ENCODE peak calls at places on chromosome 22, in four cellular contexts. Y is trophoblast cell, T is ovary, K is AG04450. O is an unnamed sample.

GRCh38 chr22:49132009-49132408 is 695.7 kb downstream of the BRD1 start:
- DNase-seq in Y (no peak), T (no peak), K (no peak), O (no peak)

GRCh38 chr22:37525073-37525745 is 6.0 kb upstream of the CARD10 start:
- DNase-seq in Y (peak; percentile 91), T (no peak), K (peak; percentile 52), O (no peak)

GRCh38 chr22:22384668-22385244 is 123.8 kb downstream of the ZNF280B start:
- DNase-seq in Y (no peak), T (no peak), K (no peak), O (no peak)

GRCh38 chr22:19042285-19043110 is 79.7 kb downstream of the DGCR2 start:
- DNase-seq in Y (no peak), T (peak; percentile 30), K (no peak), O (no peak)

GRCh38 chr22:48576333-48577013 is 1251.2 kb downstream of the BRD1 start:
- DNase-seq in Y (no peak), T (peak; percentile 47), K (no peak), O (no peak)

GRCh38 chr22:48180631-48181030 is 1418.2 kb downstream of the TBC1D22A start:
- DNase-seq in Y (no peak), T (no peak), K (no peak), O (no peak)

GRCh38 chr22:27668828-27669797 is 132.4 kb downstream of the MN1 start:
- DNase-seq in Y (no peak), T (no peak), K (no peak), O (no peak)

GRCh38 chr22:50621948-50622722 is 5.8 kb downstream of the ARSA start:
- DNase-seq in Y (no peak), T (peak; percentile 11), K (no peak), O (no peak)

GRCh38 chr22:45863981-45864751 is 112.8 kb downstream of the WNT7B start:
- DNase-seq in Y (peak; percentile 30), T (peak; percentile 60), K (peak; percentile 11), O (peak; percentile 60)

GRCh38 chr22:25729016-25729415 is 13.0 kb upstream of the MYO18B start:
- DNase-seq in Y (no peak), T (no peak), K (no peak), O (no peak)

GRCh38 chr22:28346308-28346707 is 333.3 kb downstream of the TTC28 start:
- DNase-seq in Y (no peak), T (no peak), K (no peak), O (no peak)

GRCh38 chr22:19730141-19730661 is 6.9 kb downstream of the GP1BB start:
- DNase-seq in Y (no peak), T (no peak), K (no peak), O (no peak)

GRCh38 chr22:49404020-49404419 is 423.7 kb downstream of the BRD1 start:
- DNase-seq in Y (no peak), T (no peak), K (no peak), O (no peak)

GRCh38 chr22:40240671-40241070 is 62.9 kb downstream of the TNRC6B start:
- DNase-seq in Y (no peak), T (no peak), K (no peak), O (no peak)

GRCh38 chr22:19721486-19722172 is 1.7 kb upstream of the GP1BB start:
- DNase-seq in Y (no peak), T (peak; percentile 43), K (no peak), O (no peak)

GRCh38 chr22:20600137-20600673 is 92.8 kb downstream of the MED15 start:
- DNase-seq in Y (no peak), T (no peak), K (no peak), O (no peak)

GRCh38 chr22:49291169-49291568 is 536.5 kb downstream of the BRD1 start:
- DNase-seq in Y (no peak), T (no peak), K (no peak), O (no peak)

GRCh38 chr22:44312766-44313165 is at the start of gene SHISAL1:
- DNase-seq in Y (no peak), T (no peak), K (no peak), O (no peak)

GRCh38 chr22:16965083-16965482 is 42.9 kb downstream of the GAB4 start:
- DNase-seq in Y (no peak), T (no peak), K (no peak), O (no peak)

GRCh38 chr22:44463151-44463550 is 34.9 kb downstream of the RTL6 start:
- DNase-seq in Y (no peak), T (no peak), K (no peak), O (no peak)

GRCh38 chr22:21044931-21045584 is 688 bp upstream of the LRRC74B start:
- DNase-seq in Y (peak; percentile 96), T (no peak), K (no peak), O (no peak)

GRCh38 chr22:31612891-31613285 is 49.1 kb downstream of the PISD start:
- DNase-seq in Y (no peak), T (no peak), K (no peak), O (no peak)

GRCh38 chr22:25372000-25372595 is 152.7 kb downstream of the CRYBB2 start:
- DNase-seq in Y (no peak), T (no peak), K (no peak), O (peak; percentile 37)

GRCh38 chr22:39953101-39953500 is 7.1 kb upstream of the TMA7B start:
- DNase-seq in Y (no peak), T (no peak), K (no peak), O (no peak)

GRCh38 chr22:48944433-48944755 is 883.3 kb downstream of the BRD1 start:
- DNase-seq in Y (no peak), T (no peak), K (no peak), O (no peak)

GRCh38 chr22:24432059-24432853 is 4.9 kb downstream of the ADORA2A start:
- DNase-seq in Y (no peak), T (peak; percentile 83), K (no peak), O (peak; percentile 61)

GRCh38 chr22:42636506-42636905 is 3.9 kb downstream of the ATP5MGL start:
- DNase-seq in Y (no peak), T (no peak), K (no peak), O (no peak)

GRCh38 chr22:42641801-42642413 is 1.5 kb upstream of the ATP5MGL start:
- DNase-seq in Y (no peak), T (peak; percentile 63), K (no peak), O (no peak)

GRCh38 chr22:42637555-42637954 is 2.8 kb downstream of the ATP5MGL start:
- DNase-seq in Y (no peak), T (no peak), K (no peak), O (no peak)

GRCh38 chr22:42642801-42643631 is 2.6 kb upstream of the ATP5MGL start:
- DNase-seq in Y (no peak), T (no peak), K (no peak), O (no peak)

DNA sequence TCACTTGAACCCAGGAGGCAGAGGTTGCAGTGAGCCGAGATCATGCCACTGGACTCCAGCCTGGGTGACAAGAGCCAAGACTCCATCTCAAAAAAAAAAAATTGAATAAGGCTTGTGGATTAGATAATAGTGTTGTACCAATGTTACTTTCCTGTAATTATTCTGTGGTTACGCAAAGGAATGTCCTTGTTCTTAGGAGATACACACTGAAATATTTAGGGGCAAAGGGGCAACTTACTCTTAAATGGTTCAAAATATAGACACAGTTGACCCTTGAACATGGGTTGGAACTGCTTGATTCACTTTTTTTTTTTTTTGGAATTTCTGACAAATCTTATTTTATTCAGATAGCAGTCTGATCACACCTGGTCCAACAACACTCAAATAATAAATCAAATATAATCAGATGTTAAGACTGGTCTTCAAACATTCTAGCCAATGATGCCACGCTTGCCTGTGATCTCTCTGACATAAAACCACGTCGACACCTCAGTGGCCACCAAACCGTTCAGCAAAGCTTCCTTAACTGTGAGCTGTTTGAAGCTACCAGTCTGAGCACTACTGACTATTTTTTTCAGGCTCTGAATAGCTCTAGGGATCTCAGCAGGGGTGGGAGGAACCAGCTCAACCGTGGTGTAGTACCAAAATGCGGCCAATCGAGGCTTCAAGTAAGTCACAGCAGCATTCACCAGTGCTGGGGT is 710 bp downstream of the ATP5MGL start:
- DNase-seq in Y (no peak), T (no peak), K (no peak), O (no peak)
- H3K4me3 ChIP-seq in Y (no peak overlapping the region), T (no peak overlapping the region), K (no peak overlapping the region), O (no peak overlapping the region)

DNA sequence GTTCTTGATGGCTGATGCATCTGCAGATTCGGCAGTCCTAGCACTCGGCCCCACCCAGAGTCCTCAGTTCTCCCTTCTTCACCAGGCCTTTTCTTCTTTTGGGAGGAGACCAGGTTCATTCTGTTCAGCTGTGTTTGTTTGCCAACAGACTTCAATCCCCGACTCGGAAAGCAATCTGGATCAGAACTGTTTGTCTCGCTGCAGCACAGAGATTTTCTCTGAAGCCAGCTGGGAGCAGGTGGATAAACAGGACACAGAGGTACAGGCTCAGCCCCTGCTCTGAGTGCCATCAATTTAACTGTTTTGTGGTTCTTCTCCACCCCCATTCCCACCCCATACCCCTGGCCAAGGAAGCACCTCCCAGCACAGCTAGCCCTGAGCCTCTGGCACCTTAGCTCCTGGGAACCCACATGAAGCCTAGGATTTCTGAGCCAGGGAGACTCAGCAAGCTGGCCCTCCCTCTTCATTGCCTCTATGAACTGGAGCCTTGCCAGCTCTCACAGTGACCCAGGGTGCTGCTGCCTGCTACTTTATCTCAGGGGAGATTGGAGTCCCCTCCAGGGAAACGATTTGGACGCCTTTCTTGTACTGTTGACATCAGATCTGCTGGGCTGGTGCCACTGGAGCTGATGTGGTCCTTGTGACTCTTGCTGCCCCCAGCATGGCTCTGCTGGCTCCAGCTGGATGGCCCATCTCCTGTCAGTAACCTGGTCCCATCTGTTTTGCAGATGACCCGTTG is 58.2 kb upstream of the HORMAD2 start:
- DNase-seq in Y (no peak), T (no peak), K (no peak), O (no peak)
- H3K27ac ChIP-seq in Y (no peak overlapping the region), T (no peak overlapping the region), K (no peak overlapping the region), O (no peak overlapping the region)

GRCh38 chr22:30287626-30288413 is 1.5 kb downstream of the CASTOR1 start:
- DNase-seq in Y (peak; percentile 97), T (peak; percentile 92), K (peak; percentile 76), O (peak; percentile 80)
- H3K4me3 ChIP-seq in Y (no peak overlapping the region), T (peak overlapping the region; percentile 97), K (peak overlapping the region; percentile 84), O (peak overlapping the region; percentile 83)

GRCh38 chr22:33823552-33823951 is 96.7 kb downstream of the LARGE1 start:
- DNase-seq in Y (no peak), T (no peak), K (no peak), O (no peak)

GRCh38 chr22:33828302-33828701 is 92.0 kb downstream of the LARGE1 start:
- DNase-seq in Y (no peak), T (no peak), K (no peak), O (no peak)

GRCh38 chr22:33821290-33821689 is 99.0 kb downstream of the LARGE1 start:
- DNase-seq in Y (no peak), T (no peak), K (no peak), O (no peak)

GRCh38 chr22:33829549-33830280 is 90.6 kb downstream of the LARGE1 start:
- DNase-seq in Y (no peak), T (no peak), K (no peak), O (no peak)

GRCh38 chr22:33825761-33826160 is 94.5 kb downstream of the LARGE1 start:
- DNase-seq in Y (no peak), T (no peak), K (no peak), O (no peak)
- H3K27ac ChIP-seq in Y (no peak overlapping the region), T (no peak overlapping the region), K (no peak overlapping the region), O (no peak overlapping the region)